ENCODE peak calls at places on chromosomes 16 and 17, in eight cellular contexts. G, M, P, E, K, Y, U and R are unnamed samples.

GRCh38 chr16:85081765-85082164 is 30.5 kb downstream of the CIBAR2 start:
- DNase-seq in Y (no peak), M (no peak), G (no peak), U (no peak), E (no peak), P (no peak), K (no peak), R (no peak)

GRCh38 chr16:29790949-29791844 is 646 bp downstream of the KIF22 start:
- DNase-seq in U (no peak), P (no peak), G (no peak), K (no peak), E (no peak), Y (no peak), M (no peak), R (no peak)

GRCh38 chr17:57772774-57773173 is 27.7 kb upstream of the CCDC182 start:
- DNase-seq in G (no peak), K (no peak), E (no peak), M (no peak), U (no peak), P (no peak), Y (no peak), R (no peak)

GRCh38 chr17:57463103-57463885 is 207.0 kb downstream of the MSI2 start:
- DNase-seq in U (no peak), Y (no peak), P (no peak), K (no peak), M (no peak), E (no peak), G (no peak), R (no peak)

GRCh38 chr16:50208460-50208931 is 55.4 kb downstream of the TENT4B start:
- DNase-seq in Y (no peak), U (no peak), P (no peak), G (no peak), K (no peak), E (no peak), M (no peak), R (no peak)

GRCh38 chr16:11668590-11669379 is 530 bp downstream of the SNN start:
- DNase-seq in K (peak; percentile 34), E (no peak), G (no peak), Y (peak; percentile 35), U (no peak), P (no peak), M (no peak), R (no peak)

GRCh38 chr16:85136705-85137322 is 24.5 kb upstream of the CIBAR2 start:
- DNase-seq in K (no peak), U (no peak), G (peak; percentile 65), M (no peak), P (peak; percentile 68), E (no peak), Y (no peak), R (no peak)

GRCh38 chr17:77423589-77424451 is 283.1 kb downstream of the SEC14L1 start:
- DNase-seq in E (no peak), Y (no peak), G (peak; percentile 74), M (no peak), U (peak; percentile 68), K (no peak), P (peak; percentile 77), R (no peak)

GRCh38 chr17:5022171-5022711 is 13.0 kb downstream of the SLC52A1 start:
- DNase-seq in M (no peak), G (no peak), P (no peak), Y (no peak), U (no peak), E (no peak), K (no peak), R (no peak)

GRCh38 chr16:12971216-12971615 is 69.8 kb downstream of the SHISA9 start:
- DNase-seq in U (peak; percentile 82), M (no peak), K (no peak), E (no peak), G (no peak), P (no peak), Y (no peak), R (no peak)

GRCh38 chr17:82305727-82306300 is 11.6 kb downstream of the CD7 start:
- DNase-seq in G (no peak), E (no peak), Y (no peak), M (no peak), P (no peak), K (no peak), U (no peak), R (no peak)

GRCh38 chr16:9012848-9013507 is 49.3 kb upstream of the USP7 start:
- DNase-seq in E (no peak), K (peak; percentile 60), P (no peak), Y (peak; percentile 50), G (no peak), M (no peak), U (peak; percentile 46), R (peak; percentile 44)

GRCh38 chr16:52993179-52993578 is 59.5 kb downstream of the CHD9NB start:
- DNase-seq in K (no peak), U (no peak), E (no peak), G (no peak), Y (no peak), M (no peak), P (no peak), R (no peak)

GRCh38 chr17:30832438-30832790 is 648 bp downstream of the ATAD5 start:
- DNase-seq in K (no peak), G (no peak), M (no peak), Y (no peak), U (no peak), P (no peak), E (no peak), R (no peak)

GRCh38 chr17:47810200-47810821 is 11.3 kb downstream of the OSBPL7 start:
- DNase-seq in P (peak; percentile 76), Y (no peak), M (no peak), U (peak; percentile 7), E (no peak), G (peak; percentile 69), K (peak; percentile 41), R (no peak)

DNA sequence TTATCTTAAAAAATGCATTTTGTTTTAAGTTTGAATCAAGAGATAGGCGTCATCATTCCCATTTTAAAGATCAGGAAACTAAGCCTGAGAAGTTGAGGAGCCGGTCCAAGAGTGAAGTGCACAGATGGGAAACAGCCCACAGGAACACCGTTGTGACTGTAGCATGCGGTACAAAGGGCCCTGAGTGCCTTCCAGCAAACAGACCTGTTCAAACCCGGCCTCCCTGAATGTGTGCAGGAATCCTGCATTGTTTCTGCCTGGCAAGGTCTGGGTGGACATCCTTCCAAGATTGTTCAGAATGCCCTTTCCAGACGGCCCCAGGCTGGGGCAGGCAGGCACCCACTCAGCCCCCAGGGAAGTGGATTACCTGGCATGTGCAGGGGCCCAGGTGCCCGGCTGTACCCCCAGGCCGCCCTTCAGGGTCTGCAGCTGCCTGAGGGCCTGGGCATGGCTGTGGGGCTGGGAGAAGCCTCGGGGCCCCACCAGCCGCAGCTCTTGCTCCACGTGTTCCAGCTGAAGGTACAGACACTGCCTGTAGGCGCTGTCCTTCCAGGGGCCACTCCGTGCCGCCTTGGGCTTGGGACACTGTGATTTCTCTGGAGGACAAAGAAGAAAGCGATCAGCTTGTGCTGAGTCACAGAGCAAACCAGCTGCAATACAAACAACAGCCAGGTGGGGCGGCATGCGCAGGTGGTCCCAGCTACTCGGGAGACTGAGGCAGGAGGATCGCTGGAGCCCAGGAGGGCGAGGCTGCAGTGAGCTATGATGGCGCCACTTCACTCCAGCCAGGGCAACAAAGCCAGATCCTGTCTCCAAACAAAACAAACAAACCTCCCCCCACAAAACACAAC is 45.0 kb upstream of the GCSH start:
- DNase-seq in G (no peak), E (no peak), U (no peak), K (no peak), P (no peak), M (no peak), Y (peak; percentile 16), R (no peak)
- TF ChIP-seq CTCF in G (no peak), E (no peak), U (no peak), K (no peak), P (no peak), M (peak; percentile 6), Y (no peak), R (peak; percentile 43)

GRCh38 chr16:2784536-2785100 is 2.7 kb downstream of the PRSS33 start:
- DNase-seq in G (no peak), Y (no peak), M (no peak), P (peak; percentile 22), U (no peak), E (no peak), K (no peak), R (no peak)

GRCh38 chr16:2783581-2784375 is 3.6 kb downstream of the PRSS33 start:
- DNase-seq in M (no peak), E (no peak), U (no peak), G (no peak), Y (no peak), P (no peak), K (no peak), R (no peak)

GRCh38 chr16:2786826-2787151 is 571 bp downstream of the PRSS33 start:
- DNase-seq in U (no peak), E (no peak), P (no peak), M (no peak), Y (no peak), G (no peak), K (no peak), R (no peak)

GRCh38 chr16:2786061-2786825 is 1.1 kb downstream of the PRSS33 start:
- DNase-seq in G (no peak), Y (no peak), E (no peak), U (no peak), M (no peak), K (no peak), P (no peak), R (no peak)

GRCh38 chr16:2785101-2785991 is 2.0 kb downstream of the PRSS33 start:
- DNase-seq in G (no peak), K (no peak), M (no peak), P (peak; percentile 31), U (no peak), Y (no peak), E (no peak), R (no peak)
- TF ChIP-seq CTCF in G (no peak), K (no peak), M (peak; percentile 12), P (no peak), U (no peak), Y (no peak), E (peak; percentile 28), R (no peak)

GRCh38 chr17:72030067-72030899 is 90.5 kb upstream of the SOX9 start:
- DNase-seq in K (peak; percentile 56), E (no peak), Y (peak; percentile 66), U (peak; percentile 7), P (no peak), G (peak; percentile 46), M (peak; percentile 16), R (peak; percentile 50)
- TF ChIP-seq CTCF in K (peak; percentile 44), E (no peak), Y (no peak), U (peak; percentile 26), P (no peak), G (no peak), M (no peak), R (peak; percentile 63)

DNA sequence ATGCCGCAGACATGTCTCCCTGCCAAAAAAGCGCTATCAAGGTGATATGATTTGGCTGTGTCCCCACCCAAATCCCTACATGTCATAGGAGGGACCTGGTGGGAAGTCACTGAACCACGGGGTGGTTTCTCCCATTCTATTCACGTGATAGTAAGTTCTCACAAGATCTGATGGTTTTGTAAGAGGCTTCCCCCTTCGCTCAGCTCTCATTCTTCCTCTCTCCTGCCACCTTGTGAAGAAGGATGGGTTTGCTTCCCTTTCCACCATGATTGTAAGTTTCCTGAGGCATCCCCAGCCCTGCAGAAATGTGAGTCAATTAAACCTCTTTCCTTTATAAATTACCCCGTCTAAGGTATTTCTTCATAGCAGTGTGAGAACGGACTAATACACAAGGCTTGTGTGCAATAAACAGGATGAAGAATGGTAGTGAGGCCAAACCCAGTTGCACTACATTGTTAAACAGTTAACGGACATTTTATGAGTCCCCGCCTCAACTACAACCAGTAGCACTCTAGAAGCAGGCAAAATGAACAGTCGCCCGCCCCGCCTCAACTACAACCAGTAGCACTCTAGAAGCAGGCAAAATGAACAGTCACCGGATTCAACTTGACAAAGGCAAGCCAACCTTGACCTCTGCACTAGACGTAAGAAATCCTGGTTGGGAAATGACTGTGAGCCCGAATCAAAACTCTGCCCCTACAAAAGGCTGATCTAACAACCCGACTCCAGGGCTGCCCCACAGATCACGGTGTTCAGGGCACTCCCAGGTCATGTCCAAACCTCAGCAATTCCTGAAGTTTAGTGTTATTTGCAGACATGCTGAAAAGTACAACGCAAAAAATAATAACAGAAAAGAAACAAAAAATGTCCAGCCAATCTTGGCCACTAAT is 26.3 kb downstream of the VPS53 start:
- DNase-seq in E (no peak), G (no peak), Y (peak; percentile 41), M (no peak), P (no peak), K (no peak), U (no peak), R (no peak)
- TF ChIP-seq CTCF in E (no peak), G (no peak), Y (peak; percentile 36), M (no peak), P (peak; percentile 15), K (peak; percentile 30), U (peak; percentile 18), R (peak; percentile 51)